ENCODE peak calls at places on chromosome X, in nine cellular contexts. I, G, M, R, K, P, Y, B and J are unnamed samples.

GRCh38 chrX:46626566-46626965 is 53.0 kb downstream of the CHST7 start:
- DNase-seq in B (no peak), Y (no peak), G (no peak), K (no peak), M (no peak), I (no peak), P (peak), R (no peak), J (no peak)

GRCh38 chrX:44996282-44996681 is 123.3 kb downstream of the KDM6A start:
- DNase-seq in M (no peak), P (no peak), G (no peak), I (no peak), K (no peak), Y (no peak), B (no peak), R (no peak), J (no peak)

GRCh38 chrX:41449615-41450014 is 2.5 kb downstream of the NYX start:
- DNase-seq in Y (no peak), P (no peak), M (no peak), I (no peak), R (peak), K (peak), B (peak), G (no peak), J (no peak)

GRCh38 chrX:120310861-120311631 is at the start of gene TMEM255A:
- DNase-seq in M (no peak), P (no peak), K (no peak), G (peak), B (peak), R (peak), I (no peak), Y (no peak), J (peak)

GRCh38 chrX:75603833-75604232 is 81.0 kb upstream of the ZDHHC15 start:
- DNase-seq in B (peak), I (no peak), K (peak), G (peak), P (peak), Y (no peak), M (no peak), R (peak), J (peak)

GRCh38 chrX:129540725-129541184 is 696 bp downstream of the OCRL start:
- DNase-seq in M (no peak), G (no peak), B (no peak), I (no peak), R (peak), P (no peak), K (no peak), Y (no peak), J (no peak)

GRCh38 chrX:49303346-49303745 is at the start of gene GAGE10:
- DNase-seq in B (no peak), G (no peak), K (no peak), I (no peak), R (no peak), M (no peak), P (no peak), Y (no peak), J (no peak)

GRCh38 chrX:148265829-148266228 is 234.6 kb upstream of the AFF2 start:
- DNase-seq in P (no peak), Y (no peak), B (no peak), K (no peak), G (no peak), M (no peak), I (no peak), R (no peak), J (no peak)

GRCh38 chrX:13469963-13470679 is 99.3 kb upstream of the EGFL6 start:
- DNase-seq in I (no peak), Y (no peak), P (peak), R (peak), M (no peak), B (no peak), G (peak), K (peak), J (no peak)

GRCh38 chrX:16659326-16659725 is 9.4 kb downstream of the S100G start:
- DNase-seq in M (no peak), R (no peak), K (no peak), Y (no peak), P (no peak), B (no peak), I (no peak), G (no peak), J (no peak)

GRCh38 chrX:374566-374965 is 12.1 kb downstream of the PPP2R3B start:
- DNase-seq in I (no peak), M (no peak), K (peak), B (no peak), P (peak), R (peak), Y (no peak), G (no peak), J (no peak)

GRCh38 chrX:136182394-136182793 is 35.1 kb downstream of the FHL1 start:
- DNase-seq in R (no peak), P (no peak), I (no peak), B (no peak), Y (no peak), K (no peak), G (no peak), M (no peak), J (peak)

GRCh38 chrX:39491548-39492297 is 606.0 kb downstream of the BCOR start:
- DNase-seq in Y (no peak), K (no peak), P (no peak), B (no peak), M (peak), G (no peak), I (peak), R (no peak), J (no peak)

GRCh38 chrX:11138498-11139390 is 27.6 kb downstream of the HCCS start:
- DNase-seq in P (no peak), M (no peak), I (no peak), K (no peak), G (no peak), B (no peak), R (no peak), Y (no peak), J (no peak)

GRCh38 chrX:151384807-151385206 is 12.2 kb upstream of the VMA21 start:
- DNase-seq in P (no peak), R (no peak), Y (no peak), G (no peak), M (no peak), I (no peak), K (no peak), B (peak), J (no peak)

GRCh38 chrX:18674417-18674787 is 2.5 kb upstream of the RS1 start:
- DNase-seq in R (peak), P (no peak), G (no peak), B (no peak), Y (no peak), K (no peak), I (peak), M (no peak), J (no peak)

GRCh38 chrX:9465380-9466114 is 689 bp downstream of the TBL1X start:
- DNase-seq in B (no peak), Y (no peak), R (peak), G (no peak), M (no peak), P (no peak), I (peak), K (peak), J (no peak)

GRCh38 chrX:112968351-112969133 is 127.9 kb upstream of the AMOT start:
- DNase-seq in R (peak), P (no peak), I (no peak), G (no peak), Y (no peak), K (no peak), B (no peak), M (no peak), J (no peak)

GRCh38 chrX:21853578-21853977 is 2.2 kb upstream of the YY2 start:
- DNase-seq in K (no peak), R (no peak), I (no peak), M (no peak), G (no peak), B (no peak), P (no peak), Y (no peak), J (no peak)

GRCh38 chrX:155768036-155768769 is 112.9 kb upstream of the VAMP7 start:
- DNase-seq in P (peak), K (peak), I (no peak), R (peak), G (peak), M (no peak), B (no peak), Y (no peak), J (peak)

GRCh38 chrX:156001001-156001666 is 3.6 kb downstream of the IL9R start:
- DNase-seq in K (no peak), G (no peak), I (no peak), R (no peak), Y (no peak), B (no peak), M (no peak), P (no peak), J (no peak)

GRCh38 chrX:20060961-20061868 is 55.5 kb downstream of the MAP7D2 start:
- DNase-seq in I (no peak), M (no peak), G (no peak), P (no peak), Y (no peak), R (no peak), B (peak), K (no peak), J (peak)

GRCh38 chrX:3728454-3728853 is 15.0 kb upstream of the PRKX start:
- DNase-seq in M (no peak), Y (no peak), P (peak), K (no peak), B (no peak), I (no peak), R (no peak), G (no peak), J (no peak)

GRCh38 chrX:65674351-65674893 is 7.0 kb downstream of the MSN start:
- DNase-seq in G (no peak), R (no peak), P (no peak), K (no peak), I (no peak), B (no peak), Y (no peak), M (no peak), J (no peak)

GRCh38 chrX:16718824-16719333 is 533 bp upstream of the SYAP1 start:
- DNase-seq in K (no peak), Y (no peak), G (no peak), P (no peak), I (no peak), R (no peak), M (no peak), B (no peak), J (no peak)

GRCh38 chrX:72026341-72027023 is 105.2 kb downstream of the RTL5 start:
- DNase-seq in Y (no peak), P (no peak), M (no peak), B (no peak), R (peak), I (no peak), K (no peak), G (no peak), J (no peak)

GRCh38 chrX:69120476-69120875 is 44.8 kb downstream of the PJA1 start:
- DNase-seq in R (no peak), P (no peak), Y (no peak), I (no peak), B (no peak), M (no peak), K (no peak), G (no peak), J (peak)

GRCh38 chrX:2540426-2540942 is 39.7 kb upstream of the DHRSX start:
- DNase-seq in G (peak), I (no peak), Y (no peak), K (no peak), M (no peak), P (no peak), B (no peak), R (no peak), J (no peak)

GRCh38 chrX:1925053-1925481 is 310.2 kb downstream of the ASMT start:
- DNase-seq in R (peak), B (peak), M (no peak), Y (no peak), K (no peak), P (no peak), G (no peak), I (no peak), J (no peak)

GRCh38 chrX:41334866-41335589 is 1.1 kb downstream of the DDX3X start:
- DNase-seq in P (peak), I (peak), G (peak), R (peak), B (no peak), K (peak), M (peak), Y (peak), J (no peak)

GRCh38 chrX:39633293-39633692 is 464.5 kb downstream of the BCOR start:
- DNase-seq in Y (no peak), P (no peak), M (no peak), G (no peak), I (no peak), K (peak), B (no peak), R (peak), J (peak)

GRCh38 chrX:101759000-101759399 is 99.3 kb upstream of the ARMCX2 start:
- DNase-seq in R (peak), Y (no peak), B (peak), G (peak), M (no peak), I (no peak), P (peak), K (peak), J (peak)

GRCh38 chrX:39336709-39337294 is 535.5 kb downstream of the MID1IP1 start:
- DNase-seq in G (no peak), M (no peak), P (peak), R (no peak), Y (no peak), B (peak), I (no peak), K (no peak), J (no peak)

GRCh38 chrX:131704136-131704695 is 160.3 kb downstream of the OR13H1 start:
- DNase-seq in B (peak), M (peak), R (peak), G (peak), Y (peak), K (peak), P (peak), I (no peak), J (no peak)

GRCh38 chrX:580020-580419 is 50.6 kb upstream of the SHOX start:
- DNase-seq in M (no peak), P (no peak), K (no peak), B (no peak), I (no peak), G (no peak), R (no peak), Y (no peak), J (no peak)

GRCh38 chrX:113634565-113634964 is 793.9 kb upstream of the AMOT start:
- DNase-seq in K (no peak), R (no peak), M (no peak), I (no peak), P (no peak), G (no peak), B (no peak), Y (no peak), J (no peak)

GRCh38 chrX:2677764-2678163 is 13.3 kb upstream of the CD99 start:
- DNase-seq in P (peak), Y (peak), M (no peak), B (no peak), K (peak), G (peak), R (peak), I (no peak), J (no peak)